ENCODE peak calls at places on chromosomes 6 and 20, in seven cellular contexts. H, X, M, S, R, Z and K are unnamed samples.

GRCh38 chr20:16283978-16284377 is 289.3 kb downstream of the KIF16B start:
- DNase-seq in H (no peak), X (no peak), M (no peak), S (no peak), R (no peak), Z (no peak), K (no peak)

GRCh38 chr6:154732824-154733609 is at the start of gene SCAF8:
- DNase-seq in H (peak; percentile 93), X (peak; percentile 53), M (peak; percentile 95), S (peak; percentile 66), R (peak; percentile 81), Z (peak; percentile 93), K (peak; percentile 95)

GRCh38 chr6:3804981-3805380 is 44.2 kb upstream of the FAM50B start:
- DNase-seq in H (no peak), X (no peak), M (no peak), S (no peak), R (peak; percentile 34), Z (no peak), K (peak; percentile 83)

GRCh38 chr20:24444531-24445190 is 24.8 kb upstream of the SYNDIG1 start:
- DNase-seq in H (no peak), X (no peak), M (no peak), S (no peak), R (no peak), Z (no peak), K (no peak)

GRCh38 chr6:122079906-122080305 is 319.5 kb upstream of the HSF2 start:
- DNase-seq in H (no peak), X (no peak), M (no peak), S (no peak), R (no peak), Z (no peak), K (no peak)

GRCh38 chr6:121940728-121941127 is 458.7 kb upstream of the HSF2 start:
- DNase-seq in H (no peak), X (no peak), M (no peak), S (no peak), R (no peak), Z (no peak), K (no peak)

GRCh38 chr20:56222945-56223344 is 25.6 kb upstream of the MC3R start:
- DNase-seq in H (no peak), X (no peak), M (no peak), S (no peak), R (peak; percentile 15), Z (no peak), K (no peak)

GRCh38 chr20:64001607-64002011 is 20.7 kb downstream of the PRPF6 start:
- DNase-seq in H (no peak), X (no peak), M (peak; percentile 75), S (no peak), R (no peak), Z (no peak), K (no peak)

GRCh38 chr20:18359854-18360253 is 71.5 kb downstream of the ZNF133 start:
- DNase-seq in H (no peak), X (no peak), M (no peak), S (no peak), R (no peak), Z (no peak), K (no peak)

GRCh38 chr6:148445620-148446019 is 103.0 kb downstream of the SASH1 start:
- DNase-seq in H (no peak), X (peak; percentile 77), M (peak; percentile 82), S (peak; percentile 74), R (peak; percentile 88), Z (no peak), K (peak; percentile 91)

GRCh38 chr6:6924708-6925107 is 183.1 kb upstream of the RREB1 start:
- DNase-seq in H (no peak), X (no peak), M (no peak), S (no peak), R (no peak), Z (no peak), K (no peak)

GRCh38 chr20:42531675-42531985 is 658.1 kb downstream of the PTPRT start:
- DNase-seq in H (peak; percentile 80), X (no peak), M (no peak), S (no peak), R (no peak), Z (no peak), K (no peak)

GRCh38 chr6:112910256-112910655 is 563.1 kb downstream of the RFPL4B start:
- DNase-seq in H (no peak), X (no peak), M (no peak), S (no peak), R (peak; percentile 64), Z (no peak), K (no peak)

GRCh38 chr20:4957939-4958362 is 43.4 kb downstream of the SLC23A2 start:
- DNase-seq in H (no peak), X (peak; percentile 36), M (peak; percentile 15), S (no peak), R (no peak), Z (no peak), K (peak; percentile 68)

GRCh38 chr20:11031300-11031699 is 357.5 kb upstream of the JAG1 start:
- DNase-seq in H (no peak), X (no peak), M (no peak), S (no peak), R (no peak), Z (no peak), K (no peak)

GRCh38 chr6:30826961-30827342 is 57.4 kb upstream of the DDR1 start:
- DNase-seq in H (no peak), X (no peak), M (peak; percentile 74), S (no peak), R (peak; percentile 27), Z (no peak), K (no peak)

GRCh38 chr20:63216041-63216848 is at the start of gene YTHDF1:
- DNase-seq in H (peak; percentile 93), X (peak; percentile 85), M (peak; percentile 97), S (peak; percentile 82), R (peak; percentile 93), Z (peak; percentile 100), K (peak; percentile 100)

GRCh38 chr20:63454729-63455567 is 17.5 kb downstream of the KCNQ2 start:
- DNase-seq in H (no peak), X (no peak), M (no peak), S (no peak), R (no peak), Z (no peak), K (no peak)

GRCh38 chr6:161439093-161439492 is 165.2 kb upstream of the AGPAT4 start:
- DNase-seq in H (no peak), X (peak; percentile 93), M (peak; percentile 96), S (no peak), R (peak; percentile 81), Z (no peak), K (peak; percentile 82)

GRCh38 chr6:22880686-22881433 is 311.5 kb downstream of the HDGFL1 start:
- DNase-seq in H (no peak), X (peak; percentile 94), M (peak; percentile 90), S (peak; percentile 97), R (peak; percentile 97), Z (no peak), K (peak; percentile 85)

GRCh38 chr6:7734707-7735383 is 8.9 kb downstream of the BMP6 start:
- DNase-seq in H (no peak), X (no peak), M (no peak), S (no peak), R (no peak), Z (no peak), K (no peak)

GRCh38 chr20:52552181-52552872 is 360.7 kb upstream of the ZFP64 start:
- DNase-seq in H (no peak), X (no peak), M (peak; percentile 79), S (peak; percentile 34), R (peak; percentile 3), Z (no peak), K (no peak)

GRCh38 chr6:6319947-6320811 is at the start of gene F13A1:
- DNase-seq in H (no peak), X (no peak), M (no peak), S (no peak), R (no peak), Z (peak; percentile 60), K (no peak)

GRCh38 chr20:62088258-62089127 is 22.8 kb upstream of the TAF4 start:
- DNase-seq in H (no peak), X (peak; percentile 93), M (peak; percentile 80), S (peak; percentile 14), R (peak; percentile 82), Z (no peak), K (no peak)

GRCh38 chr20:50385733-50386640 is 124.2 kb upstream of the PTPN1 start:
- DNase-seq in H (no peak), X (no peak), M (no peak), S (no peak), R (no peak), Z (no peak), K (no peak)

GRCh38 chr20:64255361-64256281 is at the start of gene PCMTD2:
- DNase-seq in H (peak; percentile 70), X (peak; percentile 53), M (peak; percentile 93), S (peak; percentile 22), R (peak; percentile 85), Z (peak; percentile 99), K (peak; percentile 99)

GRCh38 chr6:39449022-39449421 is 126.5 kb upstream of the KCNK16 start:
- DNase-seq in H (no peak), X (no peak), M (no peak), S (no peak), R (no peak), Z (no peak), K (no peak)

GRCh38 chr6:88967891-88968290 is 4.5 kb upstream of the RNGTT start:
- DNase-seq in H (no peak), X (no peak), M (no peak), S (no peak), R (no peak), Z (no peak), K (no peak)

GRCh38 chr6:106476326-106477105 is 116.0 kb downstream of the CRYBG1 start:
- DNase-seq in H (no peak), X (peak; percentile 38), M (peak; percentile 63), S (peak; percentile 26), R (peak; percentile 52), Z (no peak), K (no peak)

GRCh38 chr6:149766156-149766768 is 16.7 kb downstream of the PCMT1 start:
- DNase-seq in H (no peak), X (peak; percentile 97), M (peak; percentile 32), S (peak; percentile 64), R (peak; percentile 77), Z (no peak), K (no peak)